ENCODE peak calls at places on chromosome 17, in nine cellular contexts. One of them, this sample, is unnamed.
A peak's percentile ranks its signal among the peaks of the same experiment; 100 is the strongest.

GRCh38 chr17:1797323-1797722 is 32.4 kb downstream of the SMYD4 start:
- DNase-seq in dermis blood vessel endothelial cell: no peak
- DNase-seq in lung microvascular endothelial cell: no peak
- DNase-seq in neural crest cell: no peak
- DNase-seq in C1 segment of cervical spinal cord: no peak
- DNase-seq in HL-60: no peak
- DNase-seq in astrocyte of the cerebellum: no peak
- DNase-seq in effector memory CD4-positive, alpha-beta T cell: no peak
- DNase-seq in trophoblast cell: no peak
- DNase-seq in this sample: no peak

GRCh38 chr17:78839762-78840529 is 668 bp downstream of the USP36 start:
- DNase-seq in dermis blood vessel endothelial cell: peak; percentile 43
- DNase-seq in lung microvascular endothelial cell: peak; percentile 52
- DNase-seq in neural crest cell: no peak
- DNase-seq in C1 segment of cervical spinal cord: peak; percentile 44
- DNase-seq in HL-60: peak; percentile 29
- DNase-seq in astrocyte of the cerebellum: no peak
- DNase-seq in effector memory CD4-positive, alpha-beta T cell: peak; percentile 39
- DNase-seq in trophoblast cell: peak; percentile 51
- DNase-seq in this sample: peak; percentile 54

GRCh38 chr17:78313735-78314648 is 45.9 kb downstream of the SOCS3 start:
- DNase-seq in dermis blood vessel endothelial cell: peak; percentile 70
- DNase-seq in lung microvascular endothelial cell: peak; percentile 83
- DNase-seq in neural crest cell: peak; percentile 30
- DNase-seq in C1 segment of cervical spinal cord: no peak
- DNase-seq in HL-60: peak; percentile 48
- DNase-seq in astrocyte of the cerebellum: no peak
- DNase-seq in effector memory CD4-positive, alpha-beta T cell: peak; percentile 55
- DNase-seq in trophoblast cell: peak; percentile 95
- DNase-seq in this sample: peak; percentile 87

GRCh38 chr17:77923776-77924513 is 34.6 kb upstream of the TNRC6C start:
- DNase-seq in dermis blood vessel endothelial cell: no peak
- DNase-seq in lung microvascular endothelial cell: no peak
- DNase-seq in neural crest cell: no peak
- DNase-seq in C1 segment of cervical spinal cord: no peak
- DNase-seq in HL-60: no peak
- DNase-seq in astrocyte of the cerebellum: no peak
- DNase-seq in effector memory CD4-positive, alpha-beta T cell: no peak
- DNase-seq in trophoblast cell: no peak
- DNase-seq in this sample: no peak

GRCh38 chr17:12580640-12581039 is 85.0 kb upstream of the MYOCD start:
- DNase-seq in dermis blood vessel endothelial cell: no peak
- DNase-seq in lung microvascular endothelial cell: no peak
- DNase-seq in neural crest cell: no peak
- DNase-seq in C1 segment of cervical spinal cord: no peak
- DNase-seq in HL-60: no peak
- DNase-seq in astrocyte of the cerebellum: no peak
- DNase-seq in effector memory CD4-positive, alpha-beta T cell: no peak
- DNase-seq in trophoblast cell: no peak
- DNase-seq in this sample: no peak

GRCh38 chr17:36509272-36509985 is 22.9 kb downstream of the ZNHIT3 start:
- DNase-seq in dermis blood vessel endothelial cell: no peak
- DNase-seq in lung microvascular endothelial cell: no peak
- DNase-seq in neural crest cell: no peak
- DNase-seq in C1 segment of cervical spinal cord: no peak
- DNase-seq in HL-60: no peak
- DNase-seq in astrocyte of the cerebellum: no peak
- DNase-seq in effector memory CD4-positive, alpha-beta T cell: no peak
- DNase-seq in trophoblast cell: peak; percentile 39
- DNase-seq in this sample: no peak

GRCh38 chr17:30240177-30240576 is 4.7 kb upstream of the SLC6A4 start:
- DNase-seq in dermis blood vessel endothelial cell: no peak
- DNase-seq in lung microvascular endothelial cell: no peak
- DNase-seq in neural crest cell: no peak
- DNase-seq in C1 segment of cervical spinal cord: no peak
- DNase-seq in HL-60: no peak
- DNase-seq in astrocyte of the cerebellum: no peak
- DNase-seq in effector memory CD4-positive, alpha-beta T cell: no peak
- DNase-seq in trophoblast cell: no peak
- DNase-seq in this sample: no peak

GRCh38 chr17:66087073-66087472 is 104.9 kb downstream of the CEP112 start:
- DNase-seq in dermis blood vessel endothelial cell: no peak
- DNase-seq in lung microvascular endothelial cell: no peak
- DNase-seq in neural crest cell: no peak
- DNase-seq in C1 segment of cervical spinal cord: no peak
- DNase-seq in HL-60: no peak
- DNase-seq in astrocyte of the cerebellum: no peak
- DNase-seq in effector memory CD4-positive, alpha-beta T cell: no peak
- DNase-seq in trophoblast cell: no peak
- DNase-seq in this sample: no peak

GRCh38 chr17:9273334-9274118 is 252.2 kb downstream of the NTN1 start:
- DNase-seq in dermis blood vessel endothelial cell: no peak
- DNase-seq in lung microvascular endothelial cell: no peak
- DNase-seq in neural crest cell: no peak
- DNase-seq in C1 segment of cervical spinal cord: no peak
- DNase-seq in HL-60: no peak
- DNase-seq in astrocyte of the cerebellum: no peak
- DNase-seq in effector memory CD4-positive, alpha-beta T cell: no peak
- DNase-seq in trophoblast cell: no peak
- DNase-seq in this sample: no peak

GRCh38 chr17:1557355-1558095 is 5.1 kb downstream of the PITPNA start:
- DNase-seq in dermis blood vessel endothelial cell: peak; percentile 60
- DNase-seq in lung microvascular endothelial cell: no peak
- DNase-seq in neural crest cell: no peak
- DNase-seq in C1 segment of cervical spinal cord: no peak
- DNase-seq in HL-60: no peak
- DNase-seq in astrocyte of the cerebellum: no peak
- DNase-seq in effector memory CD4-positive, alpha-beta T cell: no peak
- DNase-seq in trophoblast cell: peak; percentile 72
- DNase-seq in this sample: no peak

GRCh38 chr17:70074991-70075390 is at the start of gene KCNJ16:
- DNase-seq in dermis blood vessel endothelial cell: no peak
- DNase-seq in lung microvascular endothelial cell: no peak
- DNase-seq in neural crest cell: no peak
- DNase-seq in C1 segment of cervical spinal cord: no peak
- DNase-seq in HL-60: no peak
- DNase-seq in astrocyte of the cerebellum: no peak
- DNase-seq in effector memory CD4-positive, alpha-beta T cell: no peak
- DNase-seq in trophoblast cell: no peak
- DNase-seq in this sample: no peak

GRCh38 chr17:50146230-50146926 is 4.1 kb downstream of the PPP1R9B start:
- DNase-seq in dermis blood vessel endothelial cell: no peak
- DNase-seq in lung microvascular endothelial cell: no peak
- DNase-seq in neural crest cell: no peak
- DNase-seq in C1 segment of cervical spinal cord: no peak
- DNase-seq in HL-60: no peak
- DNase-seq in astrocyte of the cerebellum: no peak
- DNase-seq in effector memory CD4-positive, alpha-beta T cell: no peak
- DNase-seq in trophoblast cell: no peak
- DNase-seq in this sample: no peak